ENCODE peak calls at places on chromosome 12, in seven cellular contexts. One of them, this sample, is unnamed.

GRCh38 chr12:75938189-75938588 is 93.4 kb downstream of the PHLDA1 start:
- DNase-seq in OCI-LY7: no peak
- DNase-seq in endothelial cell: no peak
- DNase-seq in fibroblast of pulmonary artery: no peak
- DNase-seq in nephron progenitor cell: no peak
- DNase-seq in CD4-positive, alpha-beta T cell: no peak
- DNase-seq in body of pancreas: no peak
- DNase-seq in this sample: no peak

GRCh38 chr12:130818381-130819247 is 20.4 kb downstream of the STX2 start:
- DNase-seq in body of pancreas: peak
- DNase-seq in fibroblast of pulmonary artery: peak
- DNase-seq in OCI-LY7: peak
- DNase-seq in endothelial cell: peak
- DNase-seq in CD4-positive, alpha-beta T cell: peak
- DNase-seq in nephron progenitor cell: peak
- DNase-seq in this sample: no peak

GRCh38 chr12:47221256-47222023 is 141.7 kb upstream of the AMIGO2 start:
- DNase-seq in endothelial cell: no peak
- DNase-seq in fibroblast of pulmonary artery: no peak
- DNase-seq in CD4-positive, alpha-beta T cell: no peak
- DNase-seq in body of pancreas: no peak
- DNase-seq in nephron progenitor cell: no peak
- DNase-seq in OCI-LY7: no peak
- DNase-seq in this sample: no peak

GRCh38 chr12:50103767-50104321 is at the start of gene GPD1:
- DNase-seq in body of pancreas: peak
- DNase-seq in fibroblast of pulmonary artery: peak
- DNase-seq in CD4-positive, alpha-beta T cell: no peak
- DNase-seq in OCI-LY7: no peak
- DNase-seq in endothelial cell: no peak
- DNase-seq in nephron progenitor cell: peak
- DNase-seq in this sample: peak

GRCh38 chr12:24948452-24948815 is 467 bp downstream of the BCAT1 start:
- DNase-seq in nephron progenitor cell: peak
- DNase-seq in fibroblast of pulmonary artery: peak
- DNase-seq in OCI-LY7: peak
- DNase-seq in CD4-positive, alpha-beta T cell: no peak
- DNase-seq in endothelial cell: peak
- DNase-seq in body of pancreas: no peak
- DNase-seq in this sample: no peak

GRCh38 chr12:19129486-19130223 is at the start of gene PLEKHA5:
- DNase-seq in OCI-LY7: no peak
- DNase-seq in CD4-positive, alpha-beta T cell: no peak
- DNase-seq in nephron progenitor cell: peak
- DNase-seq in fibroblast of pulmonary artery: peak
- DNase-seq in endothelial cell: peak
- DNase-seq in body of pancreas: peak
- DNase-seq in this sample: peak

GRCh38 chr12:16670456-16671050 is 64.6 kb upstream of the LMO3 start:
- DNase-seq in nephron progenitor cell: no peak
- DNase-seq in fibroblast of pulmonary artery: peak
- DNase-seq in OCI-LY7: no peak
- DNase-seq in endothelial cell: no peak
- DNase-seq in CD4-positive, alpha-beta T cell: no peak
- DNase-seq in body of pancreas: no peak
- DNase-seq in this sample: no peak

GRCh38 chr12:19910681-19911080 is 457.7 kb upstream of the PDE3A start:
- DNase-seq in CD4-positive, alpha-beta T cell: no peak
- DNase-seq in body of pancreas: no peak
- DNase-seq in OCI-LY7: no peak
- DNase-seq in endothelial cell: no peak
- DNase-seq in nephron progenitor cell: no peak
- DNase-seq in fibroblast of pulmonary artery: no peak
- DNase-seq in this sample: no peak

GRCh38 chr12:121786441-121786825 is 7.1 kb downstream of the RHOF start:
- DNase-seq in endothelial cell: no peak
- DNase-seq in body of pancreas: peak
- DNase-seq in CD4-positive, alpha-beta T cell: no peak
- DNase-seq in OCI-LY7: no peak
- DNase-seq in fibroblast of pulmonary artery: peak
- DNase-seq in nephron progenitor cell: no peak
- DNase-seq in this sample: no peak

GRCh38 chr12:89080797-89081470 is 271.4 kb downstream of the DUSP6 start:
- DNase-seq in nephron progenitor cell: no peak
- DNase-seq in CD4-positive, alpha-beta T cell: no peak
- DNase-seq in OCI-LY7: no peak
- DNase-seq in endothelial cell: no peak
- DNase-seq in fibroblast of pulmonary artery: peak
- DNase-seq in body of pancreas: no peak
- DNase-seq in this sample: no peak

GRCh38 chr12:93645702-93646101 is 31.5 kb upstream of the CRADD start:
- DNase-seq in body of pancreas: no peak
- DNase-seq in fibroblast of pulmonary artery: peak
- DNase-seq in endothelial cell: no peak
- DNase-seq in CD4-positive, alpha-beta T cell: no peak
- DNase-seq in OCI-LY7: no peak
- DNase-seq in nephron progenitor cell: no peak
- DNase-seq in this sample: no peak

GRCh38 chr12:118958520-118958919 is 22.8 kb upstream of the SRRM4 start:
- DNase-seq in OCI-LY7: no peak
- DNase-seq in CD4-positive, alpha-beta T cell: no peak
- DNase-seq in nephron progenitor cell: no peak
- DNase-seq in endothelial cell: no peak
- DNase-seq in body of pancreas: no peak
- DNase-seq in fibroblast of pulmonary artery: no peak
- DNase-seq in this sample: no peak

GRCh38 chr12:32559434-32559833 is 119.7 kb upstream of the DNM1L start:
- DNase-seq in nephron progenitor cell: no peak
- DNase-seq in OCI-LY7: no peak
- DNase-seq in body of pancreas: no peak
- DNase-seq in fibroblast of pulmonary artery: no peak
- DNase-seq in CD4-positive, alpha-beta T cell: no peak
- DNase-seq in endothelial cell: no peak
- DNase-seq in this sample: no peak

GRCh38 chr12:115752913-115753726 is 524.4 kb downstream of the MED13L start:
- DNase-seq in CD4-positive, alpha-beta T cell: no peak
- DNase-seq in body of pancreas: peak
- DNase-seq in endothelial cell: peak
- DNase-seq in nephron progenitor cell: peak
- DNase-seq in OCI-LY7: peak
- DNase-seq in fibroblast of pulmonary artery: peak
- DNase-seq in this sample: no peak
- TF ChIP-seq CTCF in CD4-positive, alpha-beta T cell: no peak
- TF ChIP-seq CTCF in body of pancreas: peak
- TF ChIP-seq CTCF in endothelial cell: peak
- TF ChIP-seq CTCF in nephron progenitor cell: peak
- TF ChIP-seq CTCF in OCI-LY7: peak
- TF ChIP-seq CTCF in fibroblast of pulmonary artery: peak
- TF ChIP-seq CTCF in this sample: peak

GRCh38 chr12:53221203-53222076 is 10.6 kb downstream of the RARG start:
- DNase-seq in OCI-LY7: peak
- DNase-seq in CD4-positive, alpha-beta T cell: peak
- DNase-seq in fibroblast of pulmonary artery: peak
- DNase-seq in body of pancreas: peak
- DNase-seq in nephron progenitor cell: peak
- DNase-seq in endothelial cell: peak
- DNase-seq in this sample: no peak
- TF ChIP-seq CTCF in OCI-LY7: peak
- TF ChIP-seq CTCF in CD4-positive, alpha-beta T cell: no peak
- TF ChIP-seq CTCF in fibroblast of pulmonary artery: peak
- TF ChIP-seq CTCF in body of pancreas: peak
- TF ChIP-seq CTCF in nephron progenitor cell: no peak
- TF ChIP-seq CTCF in endothelial cell: no peak
- TF ChIP-seq CTCF in this sample: peak

GRCh38 chr12:95721320-95721719 is 69.2 kb downstream of the NTN4 start:
- DNase-seq in nephron progenitor cell: no peak
- DNase-seq in body of pancreas: no peak
- DNase-seq in OCI-LY7: no peak
- DNase-seq in endothelial cell: no peak
- DNase-seq in fibroblast of pulmonary artery: no peak
- DNase-seq in CD4-positive, alpha-beta T cell: no peak
- DNase-seq in this sample: no peak
- TF ChIP-seq CTCF in nephron progenitor cell: no peak
- TF ChIP-seq CTCF in body of pancreas: peak
- TF ChIP-seq CTCF in OCI-LY7: no peak
- TF ChIP-seq CTCF in endothelial cell: no peak
- TF ChIP-seq CTCF in fibroblast of pulmonary artery: no peak
- TF ChIP-seq CTCF in CD4-positive, alpha-beta T cell: no peak
- TF ChIP-seq CTCF in this sample: no peak

GRCh38 chr12:53793221-53793620 is 41.4 kb upstream of the CISTR start:
- DNase-seq in endothelial cell: no peak
- DNase-seq in fibroblast of pulmonary artery: no peak
- DNase-seq in CD4-positive, alpha-beta T cell: no peak
- DNase-seq in body of pancreas: no peak
- DNase-seq in OCI-LY7: no peak
- DNase-seq in nephron progenitor cell: no peak
- DNase-seq in this sample: no peak
- TF ChIP-seq CTCF in endothelial cell: no peak
- TF ChIP-seq CTCF in fibroblast of pulmonary artery: no peak
- TF ChIP-seq CTCF in CD4-positive, alpha-beta T cell: no peak
- TF ChIP-seq CTCF in body of pancreas: no peak
- TF ChIP-seq CTCF in OCI-LY7: no peak
- TF ChIP-seq CTCF in nephron progenitor cell: no peak
- TF ChIP-seq CTCF in this sample: no peak

GRCh38 chr12:114682920-114683708 is 861 bp downstream of the TBX3 start:
- DNase-seq in CD4-positive, alpha-beta T cell: no peak
- DNase-seq in endothelial cell: no peak
- DNase-seq in OCI-LY7: no peak
- DNase-seq in fibroblast of pulmonary artery: peak
- DNase-seq in nephron progenitor cell: peak
- DNase-seq in body of pancreas: no peak
- DNase-seq in this sample: no peak
- TF ChIP-seq CTCF in CD4-positive, alpha-beta T cell: no peak
- TF ChIP-seq CTCF in endothelial cell: no peak
- TF ChIP-seq CTCF in OCI-LY7: no peak
- TF ChIP-seq CTCF in fibroblast of pulmonary artery: no peak
- TF ChIP-seq CTCF in nephron progenitor cell: no peak
- TF ChIP-seq CTCF in body of pancreas: no peak
- TF ChIP-seq CTCF in this sample: no peak